ENCODE peak calls at places on chromosomes 6 and 20, in four cellular contexts. One of them, this sample, is unnamed.

GRCh38 chr6:16539086-16539931 is 222.0 kb downstream of the ATXN1 start:
- DNase-seq in right cardiac atrium: no peak
- DNase-seq in H9: no peak
- DNase-seq in SJSA1: no peak
- DNase-seq in this sample: no peak

GRCh38 chr6:47698342-47698787 is at the start of gene ADGRF4:
- DNase-seq in right cardiac atrium: no peak
- DNase-seq in H9: no peak
- DNase-seq in SJSA1: no peak
- DNase-seq in this sample: peak; percentile 67

GRCh38 chr6:148868314-148868713 is 121.5 kb downstream of the UST start:
- DNase-seq in H9: no peak
- DNase-seq in SJSA1: peak; percentile 51
- DNase-seq in right cardiac atrium: no peak
- DNase-seq in this sample: no peak

GRCh38 chr20:20743511-20744169 is 31.2 kb upstream of the RALGAPA2 start:
- DNase-seq in H9: peak; percentile 49
- DNase-seq in SJSA1: no peak
- DNase-seq in right cardiac atrium: peak; percentile 86
- DNase-seq in this sample: no peak

GRCh38 chr6:51813904-51814303 is 273.5 kb downstream of the PKHD1 start:
- DNase-seq in H9: no peak
- DNase-seq in SJSA1: no peak
- DNase-seq in right cardiac atrium: no peak
- DNase-seq in this sample: no peak

GRCh38 chr20:33992145-33992922 is 1.4 kb upstream of the RALY start:
- DNase-seq in SJSA1: no peak
- DNase-seq in H9: no peak
- DNase-seq in right cardiac atrium: no peak
- DNase-seq in this sample: peak; percentile 15

GRCh38 chr6:109508166-109508860 is 25.3 kb upstream of the ZBTB24 start:
- DNase-seq in right cardiac atrium: no peak
- DNase-seq in H9: no peak
- DNase-seq in SJSA1: no peak
- DNase-seq in this sample: no peak

GRCh38 chr20:19688031-19688806 is 69.8 kb upstream of the RIN2 start:
- DNase-seq in H9: peak; percentile 79
- DNase-seq in right cardiac atrium: peak; percentile 81
- DNase-seq in SJSA1: peak; percentile 58
- DNase-seq in this sample: peak; percentile 63

GRCh38 chr6:7640607-7641577 is 50.9 kb downstream of the SNRNP48 start:
- DNase-seq in SJSA1: peak; percentile 23
- DNase-seq in H9: no peak
- DNase-seq in right cardiac atrium: no peak
- DNase-seq in this sample: no peak

GRCh38 chr6:169271158-169271936 is 17.7 kb upstream of the THBS2 start:
- DNase-seq in H9: peak; percentile 54
- DNase-seq in right cardiac atrium: no peak
- DNase-seq in SJSA1: no peak
- DNase-seq in this sample: no peak

GRCh38 chr6:34484899-34485298 is 19.0 kb downstream of the PACSIN1 start:
- DNase-seq in SJSA1: no peak
- DNase-seq in right cardiac atrium: no peak
- DNase-seq in H9: no peak
- DNase-seq in this sample: no peak

GRCh38 chr6:133408543-133408942 is 167.4 kb downstream of the EYA4 start:
- DNase-seq in H9: no peak
- DNase-seq in SJSA1: no peak
- DNase-seq in right cardiac atrium: no peak
- DNase-seq in this sample: no peak
- H3K27ac ChIP-seq in H9: no peak overlapping the region
- H3K27ac ChIP-seq in SJSA1: no peak overlapping the region
- H3K27ac ChIP-seq in right cardiac atrium: no peak overlapping the region
- H3K27ac ChIP-seq in this sample: no peak overlapping the region

GRCh38 chr6:21189721-21190120 is 403.8 kb upstream of the SOX4 start:
- DNase-seq in H9: no peak
- DNase-seq in SJSA1: no peak
- DNase-seq in right cardiac atrium: no peak
- DNase-seq in this sample: no peak
- H3K27ac ChIP-seq in H9: no peak overlapping the region
- H3K27ac ChIP-seq in SJSA1: no peak overlapping the region
- H3K27ac ChIP-seq in right cardiac atrium: no peak overlapping the region
- H3K27ac ChIP-seq in this sample: no peak overlapping the region

GRCh38 chr20:37207176-37207575 is 27.8 kb upstream of the MROH8 start:
- DNase-seq in H9: no peak
- DNase-seq in right cardiac atrium: no peak
- DNase-seq in SJSA1: no peak
- DNase-seq in this sample: no peak

GRCh38 chr20:37204056-37204455 is 24.7 kb upstream of the MROH8 start:
- DNase-seq in H9: no peak
- DNase-seq in SJSA1: no peak
- DNase-seq in right cardiac atrium: no peak
- DNase-seq in this sample: no peak

GRCh38 chr20:37202267-37202943 is 23.1 kb upstream of the MROH8 start:
- DNase-seq in SJSA1: peak; percentile 95
- DNase-seq in right cardiac atrium: no peak
- DNase-seq in H9: no peak
- DNase-seq in this sample: peak; percentile 46

GRCh38 chr20:37201827-37202162 is 22.4 kb upstream of the MROH8 start:
- DNase-seq in SJSA1: no peak
- DNase-seq in right cardiac atrium: no peak
- DNase-seq in H9: no peak
- DNase-seq in this sample: no peak

GRCh38 chr20:37205130-37205529 is 25.8 kb upstream of the MROH8 start:
- DNase-seq in SJSA1: no peak
- DNase-seq in H9: no peak
- DNase-seq in right cardiac atrium: no peak
- DNase-seq in this sample: no peak
- H3K27ac ChIP-seq in SJSA1: no peak overlapping the region
- H3K27ac ChIP-seq in H9: no peak overlapping the region
- H3K27ac ChIP-seq in right cardiac atrium: no peak overlapping the region
- H3K27ac ChIP-seq in this sample: no peak overlapping the region

GRCh38 chr6:139474145-139475108 is 100.0 kb upstream of the CITED2 start:
- DNase-seq in right cardiac atrium: no peak
- DNase-seq in SJSA1: peak; percentile 45
- DNase-seq in H9: no peak
- DNase-seq in this sample: no peak
- H3K27ac ChIP-seq in right cardiac atrium: peak overlapping the region; percentile 45
- H3K27ac ChIP-seq in SJSA1: no peak overlapping the region
- H3K27ac ChIP-seq in H9: peak overlapping the region; percentile 70
- H3K27ac ChIP-seq in this sample: peak overlapping the region; percentile 58

DNA sequence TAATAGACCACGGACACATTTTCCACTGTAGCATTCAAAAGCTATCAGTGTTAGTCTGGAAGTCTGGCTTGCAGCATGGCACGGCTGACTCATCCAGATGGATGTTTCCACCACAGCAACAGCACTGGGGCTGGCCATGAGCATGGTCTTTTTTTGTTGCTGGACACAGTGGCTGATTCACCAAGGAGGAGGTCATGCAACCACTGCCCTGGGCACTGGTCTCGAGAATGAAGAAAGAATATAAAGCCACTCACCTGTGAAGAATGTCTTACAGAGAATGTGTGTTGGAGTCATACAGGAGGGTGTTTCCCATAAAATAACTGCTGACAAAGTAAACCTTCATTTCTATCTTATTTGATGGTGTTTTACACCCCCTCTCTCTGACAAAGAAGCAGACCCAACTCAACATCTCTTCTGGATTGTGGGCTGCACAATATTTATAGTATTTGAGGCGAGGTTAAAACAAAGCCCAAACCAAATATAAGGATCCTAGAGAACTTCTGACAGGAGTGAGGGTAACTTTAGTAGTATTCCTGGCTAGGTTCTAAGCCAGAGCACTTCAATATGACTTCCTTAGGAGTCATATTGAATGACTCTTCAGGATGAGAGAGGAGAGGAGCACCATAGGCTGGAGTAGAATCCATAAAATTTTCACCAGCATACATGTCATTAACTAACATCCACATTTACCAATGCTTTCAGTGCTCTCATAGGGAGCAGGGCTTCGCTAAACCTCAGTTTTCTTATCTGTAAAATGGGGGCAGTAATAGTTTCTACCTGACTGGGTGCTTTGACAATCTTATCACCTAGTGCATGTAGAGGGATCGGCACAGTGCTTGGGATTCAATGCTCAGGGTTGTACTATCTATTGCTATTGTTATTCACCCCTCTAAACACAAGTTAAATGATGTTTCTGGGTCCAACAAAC is 121.4 kb downstream of the KIF13A start:
- DNase-seq in H9: no peak
- DNase-seq in right cardiac atrium: peak; percentile 86
- DNase-seq in SJSA1: peak; percentile 86
- DNase-seq in this sample: peak; percentile 92
- H3K27ac ChIP-seq in H9: no peak overlapping the region
- H3K27ac ChIP-seq in right cardiac atrium: peak overlapping the region; percentile 82
- H3K27ac ChIP-seq in SJSA1: peak overlapping the region; percentile 88
- H3K27ac ChIP-seq in this sample: peak overlapping the region; percentile 81

GRCh38 chr6:87671555-87672029 is 30.4 kb downstream of the AKIRIN2 start:
- DNase-seq in SJSA1: no peak
- DNase-seq in H9: no peak
- DNase-seq in right cardiac atrium: no peak
- DNase-seq in this sample: no peak
- H3K27ac ChIP-seq in SJSA1: no peak overlapping the region
- H3K27ac ChIP-seq in H9: no peak overlapping the region
- H3K27ac ChIP-seq in right cardiac atrium: no peak overlapping the region
- H3K27ac ChIP-seq in this sample: no peak overlapping the region

GRCh38 chr20:11445161-11445560 is 472.5 kb upstream of the BTBD3 start:
- DNase-seq in SJSA1: no peak
- DNase-seq in H9: no peak
- DNase-seq in right cardiac atrium: no peak
- DNase-seq in this sample: no peak

GRCh38 chr20:11447371-11448100 is 470.2 kb upstream of the BTBD3 start:
- DNase-seq in right cardiac atrium: no peak
- DNase-seq in SJSA1: no peak
- DNase-seq in H9: no peak
- DNase-seq in this sample: no peak

GRCh38 chr20:11445891-11446290 is 471.8 kb upstream of the BTBD3 start:
- DNase-seq in H9: no peak
- DNase-seq in SJSA1: no peak
- DNase-seq in right cardiac atrium: no peak
- DNase-seq in this sample: no peak

GRCh38 chr20:11448554-11448953 is 469.1 kb upstream of the BTBD3 start:
- DNase-seq in SJSA1: no peak
- DNase-seq in right cardiac atrium: no peak
- DNase-seq in H9: no peak
- DNase-seq in this sample: no peak

DNA sequence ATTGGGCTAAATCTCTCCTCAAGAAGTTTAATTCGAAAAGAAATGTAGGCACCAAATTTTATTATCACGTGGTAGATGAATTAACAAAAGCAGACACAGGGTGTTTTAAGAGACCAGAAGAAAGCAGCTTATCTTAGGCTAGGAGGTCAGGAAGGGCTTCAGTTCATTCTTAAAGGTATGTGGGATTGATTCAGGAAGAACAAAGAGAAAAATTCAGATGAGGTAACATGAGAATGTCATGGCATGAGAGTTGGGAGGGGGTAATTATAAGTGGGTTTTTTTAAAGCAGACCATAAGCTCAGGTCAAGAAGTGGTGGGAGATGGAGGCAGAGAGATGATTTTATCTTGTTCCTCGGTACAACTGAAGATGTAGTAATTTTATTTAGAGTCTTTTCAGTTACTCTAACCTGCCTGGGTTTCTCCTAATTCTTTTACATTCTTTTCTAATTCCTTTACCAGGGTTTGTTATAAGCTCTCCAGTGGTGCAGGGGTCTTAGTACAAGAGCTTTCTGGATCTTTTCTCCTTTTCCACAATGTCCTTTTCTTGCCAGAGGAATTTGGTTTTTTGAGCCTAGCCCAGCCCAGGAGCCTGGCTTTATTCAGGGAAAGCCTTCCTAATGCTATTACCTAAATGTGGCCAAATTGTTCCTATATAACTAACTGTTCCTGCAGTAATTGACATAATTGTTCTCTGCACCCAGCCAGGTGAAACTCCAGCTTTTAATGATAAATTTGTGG is 474.1 kb upstream of the BTBD3 start:
- DNase-seq in SJSA1: no peak
- DNase-seq in H9: no peak
- DNase-seq in right cardiac atrium: no peak
- DNase-seq in this sample: no peak
- H3K27ac ChIP-seq in SJSA1: no peak overlapping the region
- H3K27ac ChIP-seq in H9: no peak overlapping the region
- H3K27ac ChIP-seq in right cardiac atrium: no peak overlapping the region
- H3K27ac ChIP-seq in this sample: no peak overlapping the region

DNA sequence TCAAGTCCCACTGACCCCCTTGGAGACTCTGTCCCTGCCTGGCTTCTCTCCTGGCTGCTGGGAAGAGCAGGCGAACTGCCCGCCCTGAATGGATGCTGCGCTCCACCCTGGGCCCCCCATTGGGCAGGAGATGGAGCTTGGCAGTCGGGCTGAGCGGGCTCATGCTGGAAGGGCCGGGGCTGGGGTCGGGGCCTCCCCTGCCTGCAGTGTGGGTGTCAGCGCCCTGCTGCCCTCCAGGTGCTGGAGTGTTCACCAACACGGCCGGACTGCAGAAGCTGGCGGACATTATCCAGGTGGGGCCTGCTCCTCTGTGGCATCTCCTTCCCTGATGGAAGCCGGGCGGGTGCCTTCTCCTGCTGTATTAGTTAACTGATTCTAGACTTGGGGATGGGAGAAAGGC is 16.0 kb upstream of the TNFRSF6B start:
- DNase-seq in SJSA1: no peak
- DNase-seq in right cardiac atrium: no peak
- DNase-seq in H9: no peak
- DNase-seq in this sample: no peak
- H3K27ac ChIP-seq in SJSA1: no peak overlapping the region
- H3K27ac ChIP-seq in right cardiac atrium: no peak overlapping the region
- H3K27ac ChIP-seq in H9: no peak overlapping the region
- H3K27ac ChIP-seq in this sample: peak overlapping the region; percentile 88

This sample was measured in Panc1.